ENCODE peak calls at places on chromosomes 11 and 22, in seven cellular contexts. One of them, this sample, is unnamed.

GRCh38 chr11:118114266-118114665 is 27.5 kb upstream of the SMIM35 start:
- DNase-seq in GM12892: no peak
- DNase-seq in prostate gland: no peak
- DNase-seq in spleen: no peak
- DNase-seq in stomach: no peak
- DNase-seq in HCT116: no peak
- DNase-seq in esophagus muscularis mucosa: no peak
- DNase-seq in this sample: no peak

GRCh38 chr11:34067383-34068065 is 16.0 kb downstream of the CAPRIN1 start:
- DNase-seq in GM12892: no peak
- DNase-seq in prostate gland: no peak
- DNase-seq in spleen: no peak
- DNase-seq in stomach: no peak
- DNase-seq in HCT116: no peak
- DNase-seq in esophagus muscularis mucosa: no peak
- DNase-seq in this sample: no peak

GRCh38 chr11:2524446-2525165 is 79.8 kb downstream of the KCNQ1 start:
- DNase-seq in GM12892: peak; percentile 15
- DNase-seq in prostate gland: no peak
- DNase-seq in spleen: peak; percentile 59
- DNase-seq in stomach: peak; percentile 26
- DNase-seq in HCT116: no peak
- DNase-seq in esophagus muscularis mucosa: no peak
- DNase-seq in this sample: peak; percentile 3

GRCh38 chr11:2796508-2797180 is 88.9 kb downstream of the CDKN1C start:
- DNase-seq in GM12892: no peak
- DNase-seq in prostate gland: no peak
- DNase-seq in spleen: no peak
- DNase-seq in stomach: no peak
- DNase-seq in HCT116: no peak
- DNase-seq in esophagus muscularis mucosa: no peak
- DNase-seq in this sample: no peak

GRCh38 chr11:44382648-44383240 is 72.8 kb upstream of the ALX4 start:
- DNase-seq in GM12892: no peak
- DNase-seq in prostate gland: no peak
- DNase-seq in spleen: no peak
- DNase-seq in stomach: no peak
- DNase-seq in HCT116: no peak
- DNase-seq in esophagus muscularis mucosa: no peak
- DNase-seq in this sample: no peak

GRCh38 chr11:74094393-74094792 is 76.4 kb downstream of the C2CD3 start:
- DNase-seq in GM12892: no peak
- DNase-seq in prostate gland: no peak
- DNase-seq in spleen: no peak
- DNase-seq in stomach: no peak
- DNase-seq in HCT116: no peak
- DNase-seq in esophagus muscularis mucosa: no peak
- DNase-seq in this sample: no peak

GRCh38 chr11:111137846-111138245 is 107.7 kb upstream of the POU2AF2 start:
- DNase-seq in GM12892: no peak
- DNase-seq in prostate gland: peak; percentile 33
- DNase-seq in spleen: no peak
- DNase-seq in stomach: no peak
- DNase-seq in HCT116: no peak
- DNase-seq in esophagus muscularis mucosa: no peak
- DNase-seq in this sample: no peak

GRCh38 chr11:37061426-37061825 is 463.4 kb upstream of the RAG2 start:
- DNase-seq in GM12892: no peak
- DNase-seq in prostate gland: no peak
- DNase-seq in spleen: no peak
- DNase-seq in stomach: no peak
- DNase-seq in HCT116: no peak
- DNase-seq in esophagus muscularis mucosa: no peak
- DNase-seq in this sample: no peak

GRCh38 chr22:26585104-26585790 is 4.7 kb downstream of the TPST2 start:
- DNase-seq in GM12892: no peak
- DNase-seq in prostate gland: no peak
- DNase-seq in spleen: peak; percentile 66
- DNase-seq in stomach: peak; percentile 45
- DNase-seq in HCT116: no peak
- DNase-seq in esophagus muscularis mucosa: no peak
- DNase-seq in this sample: no peak

GRCh38 chr22:22935546-22936157 is 48.0 kb downstream of the IGLL5 start:
- DNase-seq in GM12892: peak; percentile 96
- DNase-seq in prostate gland: no peak
- DNase-seq in spleen: peak; percentile 92
- DNase-seq in stomach: peak; percentile 35
- DNase-seq in HCT116: no peak
- DNase-seq in esophagus muscularis mucosa: no peak
- DNase-seq in this sample: peak; percentile 94

GRCh38 chr22:49536571-49537131 is 291.0 kb downstream of the BRD1 start:
- DNase-seq in GM12892: no peak
- DNase-seq in prostate gland: no peak
- DNase-seq in spleen: peak; percentile 30
- DNase-seq in stomach: no peak
- DNase-seq in HCT116: no peak
- DNase-seq in esophagus muscularis mucosa: no peak
- DNase-seq in this sample: no peak

GRCh38 chr11:117872962-117873827 is 3.3 kb downstream of the FXYD6 start:
- DNase-seq in GM12892: no peak
- DNase-seq in prostate gland: no peak
- DNase-seq in spleen: no peak
- DNase-seq in stomach: no peak
- DNase-seq in HCT116: no peak
- DNase-seq in esophagus muscularis mucosa: peak; percentile 90
- DNase-seq in this sample: no peak

GRCh38 chr11:104895619-104896018 is 2.6 kb downstream of the CASP12 start:
- DNase-seq in GM12892: no peak
- DNase-seq in prostate gland: no peak
- DNase-seq in spleen: no peak
- DNase-seq in stomach: no peak
- DNase-seq in HCT116: no peak
- DNase-seq in esophagus muscularis mucosa: no peak
- DNase-seq in this sample: no peak

GRCh38 chr11:122796128-122796717 is 42.1 kb upstream of the CRTAM start:
- DNase-seq in GM12892: peak; percentile 32
- DNase-seq in prostate gland: peak; percentile 19
- DNase-seq in spleen: peak; percentile 85
- DNase-seq in stomach: peak; percentile 60
- DNase-seq in HCT116: no peak
- DNase-seq in esophagus muscularis mucosa: no peak
- DNase-seq in this sample: peak; percentile 35

GRCh38 chr11:115659061-115659963 is 155.1 kb upstream of the CADM1 start:
- DNase-seq in GM12892: no peak
- DNase-seq in prostate gland: no peak
- DNase-seq in spleen: no peak
- DNase-seq in stomach: no peak
- DNase-seq in HCT116: no peak
- DNase-seq in esophagus muscularis mucosa: no peak
- DNase-seq in this sample: no peak

GRCh38 chr11:92886243-92886905 is 83.1 kb upstream of the MTNR1B start:
- DNase-seq in GM12892: peak; percentile 19
- DNase-seq in prostate gland: peak; percentile 67
- DNase-seq in spleen: no peak
- DNase-seq in stomach: no peak
- DNase-seq in HCT116: peak; percentile 46
- DNase-seq in esophagus muscularis mucosa: no peak
- DNase-seq in this sample: peak; percentile 38

DNA sequence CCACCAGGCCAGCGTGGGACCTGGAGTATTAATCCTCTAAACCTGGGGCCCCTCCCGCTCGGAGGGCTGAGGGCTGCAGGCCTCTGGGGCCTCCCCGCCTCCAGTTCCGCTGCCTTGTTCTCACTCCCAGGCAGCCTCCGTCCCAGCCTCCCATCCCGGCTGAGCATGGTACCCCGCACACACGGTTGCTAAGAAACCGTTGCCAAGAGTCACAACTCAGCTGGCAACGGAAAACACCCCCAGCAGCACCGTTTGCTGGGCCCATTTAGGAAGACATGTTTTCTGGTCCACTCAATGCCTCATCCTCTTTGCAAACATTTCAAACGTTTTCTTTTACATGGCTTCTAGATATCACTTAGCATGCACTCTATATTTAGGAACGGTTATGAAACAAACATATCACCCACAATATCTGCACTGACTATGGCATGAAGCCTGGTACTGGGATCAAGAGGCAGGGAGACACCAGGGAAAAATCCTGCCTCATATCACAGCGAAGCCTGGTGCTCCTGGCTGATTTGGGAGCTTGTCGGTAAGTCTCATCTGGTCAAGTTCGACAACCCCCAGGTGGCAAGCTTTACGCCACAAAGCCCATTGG is 227.7 kb downstream of the CTTN start:
- DNase-seq in GM12892: no peak
- DNase-seq in prostate gland: no peak
- DNase-seq in spleen: no peak
- DNase-seq in stomach: no peak
- DNase-seq in HCT116: no peak
- DNase-seq in esophagus muscularis mucosa: no peak
- DNase-seq in this sample: no peak
- TF ChIP-seq POLR2AphosphoS5 in GM12892: no peak
- TF ChIP-seq POLR2AphosphoS5 in prostate gland: no peak
- TF ChIP-seq POLR2AphosphoS5 in spleen: no peak
- TF ChIP-seq POLR2AphosphoS5 in stomach: no peak
- TF ChIP-seq POLR2AphosphoS5 in HCT116: no peak
- TF ChIP-seq POLR2AphosphoS5 in esophagus muscularis mucosa: no peak
- TF ChIP-seq POLR2AphosphoS5 in this sample: no peak

DNA sequence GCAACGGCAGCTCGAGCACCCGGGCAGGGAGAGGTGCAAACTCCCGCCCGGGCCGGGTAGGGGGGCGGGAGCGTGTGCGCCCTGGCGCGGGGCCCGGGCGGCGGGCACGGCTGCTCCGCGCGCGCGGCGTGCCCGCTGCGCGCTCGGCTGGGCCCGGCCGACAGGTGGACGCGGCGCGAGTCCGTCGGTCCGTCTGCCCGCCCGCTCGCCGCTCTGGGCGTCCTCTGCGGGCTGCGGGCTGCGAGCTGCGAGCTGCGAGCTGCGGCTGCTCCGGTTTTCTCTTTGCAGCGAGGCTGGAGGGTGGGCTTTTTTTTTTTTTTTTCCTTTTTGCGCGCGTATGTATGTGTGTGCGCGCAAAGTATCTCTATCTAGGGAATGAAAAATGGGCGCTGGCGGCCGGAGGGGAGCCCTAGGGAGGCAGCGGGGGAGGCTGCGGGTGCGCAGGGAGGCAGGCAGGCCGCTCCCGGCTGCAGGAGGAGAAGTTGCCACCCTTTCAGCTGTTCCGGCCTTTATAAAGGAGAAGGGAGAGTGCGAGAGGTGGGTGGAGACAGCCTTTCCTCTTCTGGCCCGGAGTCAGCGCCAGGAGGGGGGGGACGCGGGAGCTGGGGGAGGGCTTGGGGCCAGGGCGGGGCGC is at the start of gene PDGFB:
- DNase-seq in GM12892: no peak
- DNase-seq in prostate gland: peak; percentile 39
- DNase-seq in spleen: no peak
- DNase-seq in stomach: peak; percentile 61
- DNase-seq in HCT116: no peak
- DNase-seq in esophagus muscularis mucosa: no peak
- DNase-seq in this sample: no peak
- TF ChIP-seq POLR2AphosphoS5 in GM12892: no peak
- TF ChIP-seq POLR2AphosphoS5 in prostate gland: peak; percentile 41
- TF ChIP-seq POLR2AphosphoS5 in spleen: peak; percentile 79
- TF ChIP-seq POLR2AphosphoS5 in stomach: no peak
- TF ChIP-seq POLR2AphosphoS5 in HCT116: peak; percentile 82
- TF ChIP-seq POLR2AphosphoS5 in esophagus muscularis mucosa: peak; percentile 64
- TF ChIP-seq POLR2AphosphoS5 in this sample: no peak

GRCh38 chr11:33016654-33017053 is 976 bp downstream of the DEPDC7 start:
- DNase-seq in GM12892: no peak
- DNase-seq in prostate gland: no peak
- DNase-seq in spleen: no peak
- DNase-seq in stomach: no peak
- DNase-seq in HCT116: no peak
- DNase-seq in esophagus muscularis mucosa: no peak
- DNase-seq in this sample: no peak
- TF ChIP-seq POLR2AphosphoS5 in GM12892: no peak
- TF ChIP-seq POLR2AphosphoS5 in prostate gland: no peak
- TF ChIP-seq POLR2AphosphoS5 in spleen: no peak
- TF ChIP-seq POLR2AphosphoS5 in stomach: no peak
- TF ChIP-seq POLR2AphosphoS5 in HCT116: no peak
- TF ChIP-seq POLR2AphosphoS5 in esophagus muscularis mucosa: no peak
- TF ChIP-seq POLR2AphosphoS5 in this sample: no peak

GRCh38 chr11:131624526-131624925 is 254.1 kb downstream of the NTM start:
- DNase-seq in GM12892: no peak
- DNase-seq in prostate gland: no peak
- DNase-seq in spleen: no peak
- DNase-seq in stomach: no peak
- DNase-seq in HCT116: no peak
- DNase-seq in esophagus muscularis mucosa: no peak
- DNase-seq in this sample: no peak

GRCh38 chr11:131628739-131629138 is 258.3 kb downstream of the NTM start:
- DNase-seq in GM12892: no peak
- DNase-seq in prostate gland: no peak
- DNase-seq in spleen: no peak
- DNase-seq in stomach: no peak
- DNase-seq in HCT116: no peak
- DNase-seq in esophagus muscularis mucosa: no peak
- DNase-seq in this sample: no peak

GRCh38 chr11:131622193-131622592 is 251.8 kb downstream of the NTM start:
- DNase-seq in GM12892: no peak
- DNase-seq in prostate gland: no peak
- DNase-seq in spleen: no peak
- DNase-seq in stomach: no peak
- DNase-seq in HCT116: no peak
- DNase-seq in esophagus muscularis mucosa: no peak
- DNase-seq in this sample: no peak

GRCh38 chr11:131629925-131630324 is 259.5 kb downstream of the NTM start:
- DNase-seq in GM12892: no peak
- DNase-seq in prostate gland: no peak
- DNase-seq in spleen: no peak
- DNase-seq in stomach: no peak
- DNase-seq in HCT116: no peak
- DNase-seq in esophagus muscularis mucosa: no peak
- DNase-seq in this sample: no peak

GRCh38 chr11:131626761-131627160 is 256.3 kb downstream of the NTM start:
- DNase-seq in GM12892: no peak
- DNase-seq in prostate gland: no peak
- DNase-seq in spleen: no peak
- DNase-seq in stomach: no peak
- DNase-seq in HCT116: no peak
- DNase-seq in esophagus muscularis mucosa: peak; percentile 81
- DNase-seq in this sample: no peak
- TF ChIP-seq POLR2AphosphoS5 in GM12892: no peak
- TF ChIP-seq POLR2AphosphoS5 in prostate gland: no peak
- TF ChIP-seq POLR2AphosphoS5 in spleen: no peak
- TF ChIP-seq POLR2AphosphoS5 in stomach: no peak
- TF ChIP-seq POLR2AphosphoS5 in HCT116: no peak
- TF ChIP-seq POLR2AphosphoS5 in esophagus muscularis mucosa: no peak
- TF ChIP-seq POLR2AphosphoS5 in this sample: no peak

GRCh38 chr11:12075822-12076821 is 34.3 kb upstream of the MICAL2 start:
- DNase-seq in GM12892: no peak
- DNase-seq in prostate gland: no peak
- DNase-seq in spleen: no peak
- DNase-seq in stomach: no peak
- DNase-seq in HCT116: no peak
- DNase-seq in esophagus muscularis mucosa: no peak
- DNase-seq in this sample: no peak
- TF ChIP-seq POLR2AphosphoS5 in GM12892: no peak
- TF ChIP-seq POLR2AphosphoS5 in prostate gland: peak; percentile 71
- TF ChIP-seq POLR2AphosphoS5 in spleen: no peak
- TF ChIP-seq POLR2AphosphoS5 in stomach: peak; percentile 96
- TF ChIP-seq POLR2AphosphoS5 in HCT116: no peak
- TF ChIP-seq POLR2AphosphoS5 in esophagus muscularis mucosa: peak; percentile 91
- TF ChIP-seq POLR2AphosphoS5 in this sample: no peak

This sample was measured in GM12891.